ENCODE peak calls at places on chromosomes 13 and 19, in ten cellular contexts. One of them, this sample, is unnamed.
A peak's percentile ranks its signal among the peaks of the same experiment; 100 is the strongest.

GRCh38 chr19:2455481-2456300 is 1.1 kb downstream of the LMNB2 start:
- DNase-seq in lower lobe of right lung: peak; percentile 62
- DNase-seq in K562: peak; percentile 66
- DNase-seq in uterus: no peak
- DNase-seq in stomach: peak; percentile 49
- DNase-seq in right atrium auricular region: no peak
- DNase-seq in aorta: no peak
- DNase-seq in H9: no peak
- DNase-seq in neural progenitor cell: peak; percentile 53
- DNase-seq in hepatocyte: peak; percentile 57
- DNase-seq in this sample: no peak

GRCh38 chr13:27117158-27117557 is 54.5 kb downstream of the USP12 start:
- DNase-seq in lower lobe of right lung: no peak
- DNase-seq in K562: no peak
- DNase-seq in uterus: no peak
- DNase-seq in stomach: no peak
- DNase-seq in right atrium auricular region: no peak
- DNase-seq in aorta: no peak
- DNase-seq in H9: no peak
- DNase-seq in neural progenitor cell: no peak
- DNase-seq in hepatocyte: no peak
- DNase-seq in this sample: no peak

GRCh38 chr19:46574533-46574932 is 26.6 kb upstream of the CALM3 start:
- DNase-seq in lower lobe of right lung: no peak
- DNase-seq in K562: peak; percentile 59
- DNase-seq in uterus: no peak
- DNase-seq in stomach: no peak
- DNase-seq in right atrium auricular region: no peak
- DNase-seq in aorta: no peak
- DNase-seq in H9: no peak
- DNase-seq in neural progenitor cell: peak; percentile 9
- DNase-seq in hepatocyte: no peak
- DNase-seq in this sample: peak; percentile 12

GRCh38 chr19:48818234-48818823 is 7.5 kb upstream of the BCAT2 start:
- DNase-seq in lower lobe of right lung: peak; percentile 83
- DNase-seq in K562: no peak
- DNase-seq in uterus: no peak
- DNase-seq in stomach: peak; percentile 76
- DNase-seq in right atrium auricular region: no peak
- DNase-seq in aorta: no peak
- DNase-seq in H9: no peak
- DNase-seq in neural progenitor cell: no peak
- DNase-seq in hepatocyte: peak; percentile 50
- DNase-seq in this sample: no peak

GRCh38 chr13:113272791-113273190 is 24.2 kb upstream of the LAMP1 start:
- DNase-seq in lower lobe of right lung: peak; percentile 65
- DNase-seq in K562: no peak
- DNase-seq in uterus: no peak
- DNase-seq in stomach: no peak
- DNase-seq in right atrium auricular region: no peak
- DNase-seq in aorta: no peak
- DNase-seq in H9: no peak
- DNase-seq in neural progenitor cell: no peak
- DNase-seq in hepatocyte: no peak
- DNase-seq in this sample: no peak

GRCh38 chr13:74661851-74662250 is 527.6 kb upstream of the KLF12 start:
- DNase-seq in lower lobe of right lung: no peak
- DNase-seq in K562: no peak
- DNase-seq in uterus: no peak
- DNase-seq in stomach: no peak
- DNase-seq in right atrium auricular region: no peak
- DNase-seq in aorta: no peak
- DNase-seq in H9: no peak
- DNase-seq in neural progenitor cell: no peak
- DNase-seq in hepatocyte: no peak
- DNase-seq in this sample: no peak

GRCh38 chr19:18422530-18423191 is 3.5 kb downstream of the SSBP4 start:
- DNase-seq in lower lobe of right lung: peak; percentile 39
- DNase-seq in K562: no peak
- DNase-seq in uterus: peak; percentile 15
- DNase-seq in stomach: no peak
- DNase-seq in right atrium auricular region: no peak
- DNase-seq in aorta: no peak
- DNase-seq in H9: no peak
- DNase-seq in neural progenitor cell: no peak
- DNase-seq in hepatocyte: no peak
- DNase-seq in this sample: no peak

GRCh38 chr13:79237981-79238380 is 168.1 kb downstream of the RBM26 start:
- DNase-seq in lower lobe of right lung: no peak
- DNase-seq in K562: no peak
- DNase-seq in uterus: no peak
- DNase-seq in stomach: no peak
- DNase-seq in right atrium auricular region: no peak
- DNase-seq in aorta: no peak
- DNase-seq in H9: no peak
- DNase-seq in neural progenitor cell: no peak
- DNase-seq in hepatocyte: no peak
- DNase-seq in this sample: no peak

GRCh38 chr13:75705395-75705794 is 69.3 kb downstream of the LMO7 start:
- DNase-seq in lower lobe of right lung: no peak
- DNase-seq in K562: no peak
- DNase-seq in uterus: no peak
- DNase-seq in stomach: no peak
- DNase-seq in right atrium auricular region: no peak
- DNase-seq in aorta: no peak
- DNase-seq in H9: no peak
- DNase-seq in neural progenitor cell: no peak
- DNase-seq in hepatocyte: no peak
- DNase-seq in this sample: no peak

GRCh38 chr13:23433171-23434153 is at the start of gene SACS:
- DNase-seq in lower lobe of right lung: no peak
- DNase-seq in K562: no peak
- DNase-seq in uterus: no peak
- DNase-seq in stomach: no peak
- DNase-seq in right atrium auricular region: no peak
- DNase-seq in aorta: no peak
- DNase-seq in H9: peak; percentile 86
- DNase-seq in neural progenitor cell: peak; percentile 95
- DNase-seq in hepatocyte: peak; percentile 45
- DNase-seq in this sample: no peak

GRCh38 chr19:57276430-57276829 is 3.9 kb upstream of the ZNF460 start:
- DNase-seq in lower lobe of right lung: no peak
- DNase-seq in K562: no peak
- DNase-seq in uterus: no peak
- DNase-seq in stomach: no peak
- DNase-seq in right atrium auricular region: no peak
- DNase-seq in aorta: no peak
- DNase-seq in H9: no peak
- DNase-seq in neural progenitor cell: no peak
- DNase-seq in hepatocyte: no peak
- DNase-seq in this sample: no peak

GRCh38 chr13:44331912-44332840 is 41.4 kb upstream of the SERP2 start:
- DNase-seq in lower lobe of right lung: no peak
- DNase-seq in K562: no peak
- DNase-seq in uterus: peak; percentile 96
- DNase-seq in stomach: no peak
- DNase-seq in right atrium auricular region: peak; percentile 77
- DNase-seq in aorta: peak; percentile 88
- DNase-seq in H9: no peak
- DNase-seq in neural progenitor cell: peak; percentile 31
- DNase-seq in hepatocyte: peak; percentile 56
- DNase-seq in this sample: no peak

GRCh38 chr13:60654405-60654804 is 257.4 kb downstream of the TDRD3 start:
- DNase-seq in lower lobe of right lung: no peak
- DNase-seq in K562: peak; percentile 6
- DNase-seq in uterus: no peak
- DNase-seq in stomach: peak; percentile 59
- DNase-seq in right atrium auricular region: peak; percentile 67
- DNase-seq in aorta: peak; percentile 79
- DNase-seq in H9: no peak
- DNase-seq in neural progenitor cell: peak; percentile 51
- DNase-seq in hepatocyte: peak; percentile 62
- DNase-seq in this sample: no peak

GRCh38 chr13:50626031-50626643 is 217.4 kb downstream of the DLEU7 start:
- DNase-seq in lower lobe of right lung: no peak
- DNase-seq in K562: peak; percentile 25
- DNase-seq in uterus: no peak
- DNase-seq in stomach: no peak
- DNase-seq in right atrium auricular region: no peak
- DNase-seq in aorta: no peak
- DNase-seq in H9: no peak
- DNase-seq in neural progenitor cell: no peak
- DNase-seq in hepatocyte: no peak
- DNase-seq in this sample: no peak

GRCh38 chr13:53137777-53138176 is 109.2 kb downstream of the OLFM4 start:
- DNase-seq in lower lobe of right lung: no peak
- DNase-seq in K562: no peak
- DNase-seq in uterus: peak; percentile 65
- DNase-seq in stomach: no peak
- DNase-seq in right atrium auricular region: no peak
- DNase-seq in aorta: no peak
- DNase-seq in H9: no peak
- DNase-seq in neural progenitor cell: no peak
- DNase-seq in hepatocyte: peak; percentile 63
- DNase-seq in this sample: no peak
- H3K27ac ChIP-seq in lower lobe of right lung: peak overlapping the region; percentile 24
- H3K27ac ChIP-seq in K562: no peak overlapping the region
- H3K27ac ChIP-seq in uterus: peak overlapping the region; percentile 65
- H3K27ac ChIP-seq in stomach: no peak overlapping the region
- H3K27ac ChIP-seq in right atrium auricular region: no peak overlapping the region
- H3K27ac ChIP-seq in aorta: no peak overlapping the region
- H3K27ac ChIP-seq in H9: no peak overlapping the region
- H3K27ac ChIP-seq in neural progenitor cell: no peak overlapping the region
- H3K27ac ChIP-seq in hepatocyte: peak overlapping the region; percentile 66
- H3K27ac ChIP-seq in this sample: no peak overlapping the region

GRCh38 chr19:30449673-30450072 is 77.5 kb downstream of the ZNF536 start:
- DNase-seq in lower lobe of right lung: no peak
- DNase-seq in K562: no peak
- DNase-seq in uterus: no peak
- DNase-seq in stomach: no peak
- DNase-seq in right atrium auricular region: no peak
- DNase-seq in aorta: peak; percentile 15
- DNase-seq in H9: no peak
- DNase-seq in neural progenitor cell: peak; percentile 72
- DNase-seq in hepatocyte: no peak
- DNase-seq in this sample: no peak
- H3K27ac ChIP-seq in lower lobe of right lung: no peak overlapping the region
- H3K27ac ChIP-seq in K562: no peak overlapping the region
- H3K27ac ChIP-seq in uterus: no peak overlapping the region
- H3K27ac ChIP-seq in stomach: no peak overlapping the region
- H3K27ac ChIP-seq in right atrium auricular region: no peak overlapping the region
- H3K27ac ChIP-seq in aorta: no peak overlapping the region
- H3K27ac ChIP-seq in H9: no peak overlapping the region
- H3K27ac ChIP-seq in neural progenitor cell: no peak overlapping the region
- H3K27ac ChIP-seq in hepatocyte: peak overlapping the region; percentile 58
- H3K27ac ChIP-seq in this sample: peak overlapping the region; percentile 1

DNA sequence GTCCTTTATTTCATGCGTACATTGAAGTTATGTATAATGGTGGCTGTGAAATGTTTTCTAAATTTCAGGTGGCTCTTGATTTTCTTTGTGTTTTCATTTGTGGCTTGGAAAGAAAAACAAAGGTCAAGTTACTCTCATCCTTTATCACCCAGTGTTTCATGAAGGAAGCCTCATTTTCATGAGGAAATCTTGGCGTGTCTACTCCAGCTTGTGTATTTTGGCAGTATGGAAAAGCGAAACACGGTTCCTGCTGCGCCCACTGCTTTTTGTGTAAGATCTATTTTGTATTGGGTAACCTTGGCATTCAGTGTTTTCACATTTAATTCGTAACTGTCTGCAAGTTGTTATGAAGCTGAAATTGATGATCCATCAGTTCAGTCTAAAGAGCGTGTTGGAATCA is 147.0 kb upstream of the RNF113B start:
- DNase-seq in lower lobe of right lung: no peak
- DNase-seq in K562: no peak
- DNase-seq in uterus: no peak
- DNase-seq in stomach: no peak
- DNase-seq in right atrium auricular region: peak; percentile 65
- DNase-seq in aorta: no peak
- DNase-seq in H9: no peak
- DNase-seq in neural progenitor cell: no peak
- DNase-seq in hepatocyte: no peak
- DNase-seq in this sample: no peak
- H3K27ac ChIP-seq in lower lobe of right lung: no peak overlapping the region
- H3K27ac ChIP-seq in K562: no peak overlapping the region
- H3K27ac ChIP-seq in uterus: no peak overlapping the region
- H3K27ac ChIP-seq in stomach: no peak overlapping the region
- H3K27ac ChIP-seq in right atrium auricular region: no peak overlapping the region
- H3K27ac ChIP-seq in aorta: no peak overlapping the region
- H3K27ac ChIP-seq in H9: no peak overlapping the region
- H3K27ac ChIP-seq in neural progenitor cell: no peak overlapping the region
- H3K27ac ChIP-seq in hepatocyte: no peak overlapping the region
- H3K27ac ChIP-seq in this sample: no peak overlapping the region

GRCh38 chr13:30870916-30871712 is 35.0 kb upstream of the MEDAG start:
- DNase-seq in lower lobe of right lung: no peak
- DNase-seq in K562: no peak
- DNase-seq in uterus: no peak
- DNase-seq in stomach: no peak
- DNase-seq in right atrium auricular region: no peak
- DNase-seq in aorta: no peak
- DNase-seq in H9: peak; percentile 43
- DNase-seq in neural progenitor cell: no peak
- DNase-seq in hepatocyte: no peak
- DNase-seq in this sample: no peak

GRCh38 chr13:30870049-30870884 is 35.8 kb upstream of the MEDAG start:
- DNase-seq in lower lobe of right lung: no peak
- DNase-seq in K562: peak; percentile 81
- DNase-seq in uterus: peak; percentile 84
- DNase-seq in stomach: peak; percentile 42
- DNase-seq in right atrium auricular region: peak; percentile 90
- DNase-seq in aorta: peak; percentile 96
- DNase-seq in H9: peak; percentile 96
- DNase-seq in neural progenitor cell: peak; percentile 11
- DNase-seq in hepatocyte: peak; percentile 82
- DNase-seq in this sample: no peak

GRCh38 chr13:30872195-30872594 is 33.9 kb upstream of the MEDAG start:
- DNase-seq in lower lobe of right lung: no peak
- DNase-seq in K562: no peak
- DNase-seq in uterus: no peak
- DNase-seq in stomach: no peak
- DNase-seq in right atrium auricular region: no peak
- DNase-seq in aorta: peak; percentile 76
- DNase-seq in H9: no peak
- DNase-seq in neural progenitor cell: no peak
- DNase-seq in hepatocyte: no peak
- DNase-seq in this sample: no peak

GRCh38 chr13:30872685-30873443 is 33.2 kb upstream of the MEDAG start:
- DNase-seq in lower lobe of right lung: no peak
- DNase-seq in K562: no peak
- DNase-seq in uterus: peak; percentile 83
- DNase-seq in stomach: no peak
- DNase-seq in right atrium auricular region: peak; percentile 81
- DNase-seq in aorta: peak; percentile 89
- DNase-seq in H9: peak; percentile 81
- DNase-seq in neural progenitor cell: peak; percentile 66
- DNase-seq in hepatocyte: peak; percentile 81
- DNase-seq in this sample: peak; percentile 9

DNA sequence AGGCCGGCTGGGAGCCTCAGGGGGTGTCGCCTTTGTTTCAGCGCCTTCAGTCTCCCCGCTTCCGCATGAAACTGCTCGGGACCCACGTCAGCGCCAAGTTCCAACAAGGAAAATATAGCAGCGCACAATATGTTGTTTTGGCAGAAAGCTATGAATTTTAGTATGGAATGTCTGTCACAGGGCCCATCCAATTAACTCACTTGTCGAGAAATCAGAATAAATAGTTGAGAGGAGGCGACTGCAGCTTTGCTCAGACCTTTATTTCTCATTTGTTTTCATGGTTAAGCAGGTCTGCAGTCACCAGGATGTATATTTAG is 34.4 kb upstream of the MEDAG start:
- DNase-seq in lower lobe of right lung: no peak
- DNase-seq in K562: no peak
- DNase-seq in uterus: no peak
- DNase-seq in stomach: no peak
- DNase-seq in right atrium auricular region: no peak
- DNase-seq in aorta: no peak
- DNase-seq in H9: no peak
- DNase-seq in neural progenitor cell: no peak
- DNase-seq in hepatocyte: no peak
- DNase-seq in this sample: no peak
- H3K27ac ChIP-seq in lower lobe of right lung: no peak overlapping the region
- H3K27ac ChIP-seq in K562: no peak overlapping the region
- H3K27ac ChIP-seq in uterus: peak overlapping the region; percentile 81
- H3K27ac ChIP-seq in stomach: no peak overlapping the region
- H3K27ac ChIP-seq in right atrium auricular region: peak overlapping the region; percentile 74
- H3K27ac ChIP-seq in aorta: no peak overlapping the region
- H3K27ac ChIP-seq in H9: no peak overlapping the region
- H3K27ac ChIP-seq in neural progenitor cell: no peak overlapping the region
- H3K27ac ChIP-seq in hepatocyte: peak overlapping the region; percentile 76
- H3K27ac ChIP-seq in this sample: no peak overlapping the region

This sample was measured in caudate nucleus.